ENCODE peak calls at places on chromosomes 2 and 18, in four cellular contexts. H is activated T-cell treated with anti-CD3 and anti-CD28 coated beads for 24 hours, A is GM04503, F is GDM1. W is an unnamed sample.

GRCh38 chr2:45614330-45614729 is 3.3 kb upstream of the SRBD1 start:
- DNase-seq in A (no peak), F (no peak), H (no peak), W (no peak)

GRCh38 chr2:36577884-36578283 is 20.1 kb downstream of the FEZ2 start:
- DNase-seq in H (no peak), F (no peak), A (no peak), W (no peak)

GRCh38 chr2:237861875-237862527 is 2.6 kb downstream of the RAMP1 start:
- DNase-seq in A (no peak), F (no peak), H (no peak), W (no peak)

GRCh38 chr2:3739313-3739712 is 35.9 kb downstream of the DCDC2C start:
- DNase-seq in F (no peak), H (no peak), A (no peak), W (no peak)

GRCh38 chr2:188721231-188721630 is 252.9 kb upstream of the COL3A1 start:
- DNase-seq in A (no peak), F (no peak), H (no peak), W (no peak)

GRCh38 chr2:120289221-120289906 is 36.7 kb downstream of the RALB start:
- DNase-seq in F (no peak), A (no peak), H (no peak), W (no peak)

GRCh38 chr2:8644605-8645175 is 37.2 kb upstream of the ID2 start:
- DNase-seq in H (no peak), F (no peak), A (no peak), W (no peak)

GRCh38 chr18:56298935-56299334 is 339.5 kb downstream of the TXNL1 start:
- DNase-seq in A (no peak), H (no peak), F (no peak), W (no peak)

GRCh38 chr2:18625563-18625962 is 36.2 kb upstream of the NT5C1B start:
- DNase-seq in H (no peak), A (no peak), F (no peak), W (no peak)

GRCh38 chr18:53739700-53740099 is 484.8 kb downstream of the MBD2 start:
- DNase-seq in A (no peak), F (no peak), H (no peak), W (no peak)

GRCh38 chr2:147424766-147425165 is 420.1 kb upstream of the ACVR2A start:
- DNase-seq in A (no peak), H (no peak), F (no peak), W (no peak)